ENCODE peak calls at places on chromosomes 3 and 15, in eight cellular contexts. J is fibroblast of lung, A is AG04450, I is dorsolateral prefrontal cortex, K is transverse colon, F is cardiac fibroblast, B is adrenal gland, R is A549. V is an unnamed sample.

GRCh38 chr15:64209680-64210334 is 47.0 kb upstream of the PPIB start:
- DNase-seq in K (no peak), F (peak; percentile 69), I (no peak), A (peak; percentile 2), B (no peak), J (peak; percentile 42), R (peak; percentile 64), V (peak; percentile 3)

GRCh38 chr15:98126326-98127090 is 166.0 kb downstream of the ARRDC4 start:
- DNase-seq in R (no peak), A (no peak), B (no peak), I (no peak), J (no peak), F (no peak), K (no peak), V (no peak)

GRCh38 chr3:179642871-179643270 is 10.0 kb upstream of the USP13 start:
- DNase-seq in J (no peak), F (no peak), K (no peak), I (no peak), A (no peak), B (no peak), R (no peak), V (no peak)

GRCh38 chr15:88745696-88746095 is 57.5 kb upstream of the ACAN start:
- DNase-seq in K (no peak), I (no peak), B (no peak), A (peak; percentile 18), J (peak; percentile 59), F (peak; percentile 31), R (no peak), V (no peak)

GRCh38 chr3:50157821-50158556 is 2.9 kb downstream of the SEMA3F start:
- DNase-seq in B (no peak), R (no peak), J (peak; percentile 49), K (no peak), F (peak; percentile 42), A (no peak), I (no peak), V (no peak)

GRCh38 chr15:62426387-62426956 is 261.4 kb upstream of the C2CD4B start:
- DNase-seq in J (peak; percentile 88), R (no peak), B (no peak), F (peak; percentile 22), I (no peak), K (no peak), A (no peak), V (no peak)

GRCh38 chr15:100687532-100688215 is 85.3 kb downstream of the ASB7 start:
- DNase-seq in I (no peak), A (no peak), B (no peak), R (no peak), J (peak; percentile 91), F (peak; percentile 88), K (no peak), V (no peak)

GRCh38 chr15:60395276-60396011 is 2.3 kb downstream of the ANXA2 start:
- DNase-seq in R (no peak), F (no peak), I (no peak), K (no peak), J (no peak), B (no peak), A (no peak), V (no peak)

GRCh38 chr3:64030741-64031140 is 7.4 kb upstream of the PSMD6 start:
- DNase-seq in A (no peak), R (peak; percentile 88), J (peak; percentile 46), I (peak; percentile 84), K (peak; percentile 79), F (peak; percentile 71), B (peak; percentile 56), V (peak; percentile 14)

GRCh38 chr15:70375586-70375985 is 277.9 kb upstream of the TLE3 start:
- DNase-seq in K (no peak), A (no peak), I (no peak), F (no peak), B (no peak), J (no peak), R (no peak), V (no peak)

GRCh38 chr3:143442761-143443477 is 323.3 kb downstream of the CHST2 start:
- DNase-seq in A (no peak), K (no peak), R (no peak), J (peak; percentile 58), B (no peak), I (no peak), F (peak; percentile 16), V (no peak)

GRCh38 chr3:62824965-62825592 is 50.1 kb downstream of the CADPS start:
- DNase-seq in R (no peak), A (no peak), B (no peak), I (no peak), K (no peak), J (no peak), F (no peak), V (peak; percentile 18)

GRCh38 chr15:59327942-59328341 is 44.7 kb downstream of the MYO1E start:
- DNase-seq in F (no peak), B (no peak), K (no peak), J (no peak), A (no peak), I (no peak), R (no peak), V (no peak)

GRCh38 chr3:50664959-50665602 is 9.6 kb upstream of the DOCK3 start:
- DNase-seq in R (no peak), I (no peak), B (no peak), A (no peak), J (no peak), F (no peak), K (no peak), V (no peak)

DNA sequence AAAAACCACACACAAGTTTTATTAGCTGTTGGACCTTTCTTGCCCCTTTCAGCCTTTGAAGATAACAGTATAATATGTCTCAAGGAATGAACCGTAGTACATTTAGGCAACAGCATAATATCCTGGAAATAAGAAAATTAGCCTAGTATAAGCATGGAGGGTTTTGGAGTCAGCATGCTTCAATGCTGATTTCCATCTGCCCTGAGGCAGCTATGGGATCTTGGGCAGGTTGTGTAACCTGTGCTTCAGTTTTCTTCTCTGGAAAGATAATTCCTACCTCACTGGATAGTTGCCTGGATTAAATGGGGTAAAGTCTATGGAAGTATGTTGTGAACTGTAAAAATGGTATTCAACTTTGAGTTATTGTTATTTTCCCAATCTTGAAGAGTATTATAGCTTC is 1.6 kb downstream of the DHX30 start:
- DNase-seq in B (no peak), R (no peak), J (no peak), F (no peak), I (no peak), K (no peak), A (no peak), V (no peak)
- H3K4me3 ChIP-seq in B (no peak overlapping the region), R (no peak overlapping the region), J (peak overlapping the region; percentile 9), F (no peak overlapping the region), I (no peak overlapping the region), K (no peak overlapping the region), A (no peak overlapping the region), V (peak overlapping the region; percentile 90)

DNA sequence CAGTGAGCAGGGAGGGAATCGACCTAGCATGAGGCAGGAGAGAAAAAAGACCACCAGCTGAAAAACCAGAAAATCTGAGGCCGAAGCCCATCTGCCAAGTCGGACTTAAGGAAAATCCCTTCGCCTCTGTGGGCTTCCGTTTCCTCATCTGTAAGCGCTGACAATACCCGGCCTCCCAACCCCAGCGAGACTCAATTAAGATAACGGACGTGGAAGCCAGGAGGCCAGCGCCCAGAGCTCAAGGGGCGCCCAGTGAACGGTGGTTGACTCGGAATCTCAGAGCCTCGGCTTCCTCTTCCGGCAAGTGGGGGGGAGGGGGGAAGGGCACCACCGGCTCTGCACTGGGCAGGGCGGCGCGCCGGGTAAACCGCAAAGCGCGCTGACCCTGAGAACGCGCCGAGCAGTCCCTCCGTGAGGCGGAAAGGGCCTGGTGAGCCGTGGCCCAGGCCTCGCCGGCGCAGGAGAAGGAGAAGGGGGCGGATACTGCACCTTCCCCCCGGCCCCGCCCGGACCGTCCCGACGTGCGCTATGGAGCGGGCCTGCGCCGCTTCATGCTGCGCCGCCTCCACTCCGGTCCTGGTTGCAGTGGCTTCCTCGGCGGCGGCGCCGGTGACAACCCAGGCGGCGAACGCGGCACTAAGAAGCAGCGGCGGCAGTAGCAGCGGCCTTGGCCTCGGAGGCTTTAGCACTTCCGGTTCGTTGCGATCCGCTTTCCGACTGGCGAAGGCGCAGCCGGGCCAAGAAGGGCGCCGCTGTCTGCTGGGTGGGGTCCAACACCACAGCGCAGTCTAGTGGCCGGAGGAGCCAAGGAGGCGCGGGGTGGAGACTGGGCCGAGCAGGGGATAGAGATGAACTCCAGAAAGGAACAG is at the start of gene DPP8:
- DNase-seq in A (peak; percentile 81), B (peak; percentile 96), F (peak; percentile 96), R (peak; percentile 98), J (peak; percentile 95), I (peak; percentile 95), K (peak; percentile 95), V (peak; percentile 87)
- TF ChIP-seq CTCF in A (peak; percentile 96), B (peak; percentile 79), F (peak; percentile 97), R (peak; percentile 97), J (peak; percentile 79), I (peak; percentile 94), K (peak; percentile 77), V (peak; percentile 100)

GRCh38 chr3:158103956-158104338 is 2.3 kb downstream of the SHOX2 start:
- DNase-seq in B (no peak), R (no peak), J (no peak), I (no peak), A (no peak), F (no peak), K (no peak), V (no peak)

GRCh38 chr3:158105124-158105709 is 1.0 kb downstream of the SHOX2 start:
- DNase-seq in K (no peak), A (no peak), F (no peak), B (no peak), I (no peak), J (no peak), R (peak; percentile 19), V (no peak)

GRCh38 chr3:158105710-158106438 is at the start of gene SHOX2:
- DNase-seq in K (peak; percentile 41), J (peak; percentile 29), I (no peak), R (peak; percentile 70), B (no peak), A (no peak), F (peak; percentile 65), V (no peak)

GRCh38 chr3:158103131-158103955 is 2.9 kb downstream of the SHOX2 start:
- DNase-seq in A (no peak), J (no peak), R (no peak), K (peak; percentile 55), B (no peak), F (peak; percentile 46), I (no peak), V (no peak)

DNA sequence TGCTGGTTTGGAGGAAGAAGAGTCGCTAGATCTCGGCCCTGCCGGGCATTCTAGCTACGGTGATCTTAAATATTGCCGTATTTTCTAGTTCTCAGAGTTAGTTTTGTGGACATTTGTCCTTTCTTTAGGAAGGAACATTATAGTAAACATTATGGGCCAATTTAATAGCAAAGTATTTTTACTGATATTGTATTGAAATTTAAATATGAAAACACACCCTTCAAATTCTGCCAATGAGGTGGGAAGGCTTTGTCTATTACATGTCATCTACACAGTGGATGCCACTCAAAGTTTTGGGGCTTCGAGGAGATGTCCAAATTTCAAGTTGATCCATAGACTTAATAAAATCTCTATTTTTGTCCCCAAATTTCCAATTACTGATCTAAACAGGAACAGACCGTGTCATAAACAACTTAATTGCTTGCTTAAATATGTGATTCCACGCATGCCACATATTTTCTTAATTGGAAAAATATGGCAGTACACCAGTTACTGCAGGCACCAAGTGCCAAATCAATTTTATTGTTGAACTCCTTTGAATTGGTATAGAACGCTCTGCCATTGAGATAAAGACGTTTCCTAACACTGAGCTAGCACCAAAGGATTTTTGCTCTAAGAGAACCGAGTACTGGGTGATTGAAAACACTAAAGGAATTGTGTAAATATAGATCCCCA is 1.7 kb downstream of the SHOX2 start:
- DNase-seq in R (no peak), K (no peak), J (no peak), A (no peak), B (no peak), I (no peak), F (no peak), V (no peak)
- H3K4me3 ChIP-seq in R (peak overlapping the region; percentile 61), K (no peak overlapping the region), J (peak overlapping the region; percentile 45), A (no peak overlapping the region), B (no peak overlapping the region), I (no peak overlapping the region), F (no peak overlapping the region), V (no peak overlapping the region)

GRCh38 chr3:194257030-194257657 is 94.0 kb downstream of the CPN2 start:
- DNase-seq in F (no peak), J (no peak), R (no peak), A (no peak), I (no peak), B (no peak), K (no peak), V (no peak)
- TF ChIP-seq CTCF in F (no peak), J (no peak), R (no peak), A (no peak), I (no peak), B (no peak), K (no peak), V (no peak)

V was measured in LNCaP clone FGC.